ENCODE peak calls at places on chromosomes 2 and 18, in five cellular contexts. H is uterus, D is psoas muscle, U is neural crest cell, Y is heart left ventricle. W is an unnamed sample.

GRCh38 chr2:85939136-85939535 is 50.3 kb upstream of the ST3GAL5 start:
- DNase-seq in H (no peak), D (no peak), U (no peak), Y (no peak), W (no peak)

GRCh38 chr2:54574107-54574859 is 118.2 kb downstream of the SPTBN1 start:
- DNase-seq in H (no peak), D (peak; percentile 37), U (no peak), Y (peak; percentile 70), W (no peak)

GRCh38 chr2:39875182-39875913 is 96.3 kb upstream of the THUMPD2 start:
- DNase-seq in H (peak; percentile 68), D (peak; percentile 20), U (no peak), Y (peak; percentile 38), W (no peak)

GRCh38 chr18:26017929-26018328 is 72.5 kb downstream of the SS18 start:
- DNase-seq in H (no peak), D (no peak), U (no peak), Y (no peak), W (no peak)

GRCh38 chr18:52716926-52717325 is 376.9 kb downstream of the DCC start:
- DNase-seq in H (no peak), D (no peak), U (peak; percentile 3), Y (no peak), W (no peak)

GRCh38 chr18:23131693-23132319 is 3.5 kb upstream of the CABLES1 start:
- DNase-seq in H (peak; percentile 57), D (no peak), U (peak; percentile 75), Y (peak; percentile 57), W (peak; percentile 73)

GRCh38 chr2:157327621-157328102 is 2.0 kb upstream of the ERMN start:
- DNase-seq in H (peak; percentile 53), D (peak; percentile 74), U (peak; percentile 77), Y (peak; percentile 85), W (peak; percentile 84)

GRCh38 chr2:184599054-184599874 is 935 bp downstream of the ZNF804A start:
- DNase-seq in H (no peak), D (no peak), U (no peak), Y (no peak), W (no peak)

GRCh38 chr2:202494300-202494699 is 118.2 kb downstream of the BMPR2 start:
- DNase-seq in H (no peak), D (no peak), U (peak; percentile 19), Y (no peak), W (no peak)

DNA sequence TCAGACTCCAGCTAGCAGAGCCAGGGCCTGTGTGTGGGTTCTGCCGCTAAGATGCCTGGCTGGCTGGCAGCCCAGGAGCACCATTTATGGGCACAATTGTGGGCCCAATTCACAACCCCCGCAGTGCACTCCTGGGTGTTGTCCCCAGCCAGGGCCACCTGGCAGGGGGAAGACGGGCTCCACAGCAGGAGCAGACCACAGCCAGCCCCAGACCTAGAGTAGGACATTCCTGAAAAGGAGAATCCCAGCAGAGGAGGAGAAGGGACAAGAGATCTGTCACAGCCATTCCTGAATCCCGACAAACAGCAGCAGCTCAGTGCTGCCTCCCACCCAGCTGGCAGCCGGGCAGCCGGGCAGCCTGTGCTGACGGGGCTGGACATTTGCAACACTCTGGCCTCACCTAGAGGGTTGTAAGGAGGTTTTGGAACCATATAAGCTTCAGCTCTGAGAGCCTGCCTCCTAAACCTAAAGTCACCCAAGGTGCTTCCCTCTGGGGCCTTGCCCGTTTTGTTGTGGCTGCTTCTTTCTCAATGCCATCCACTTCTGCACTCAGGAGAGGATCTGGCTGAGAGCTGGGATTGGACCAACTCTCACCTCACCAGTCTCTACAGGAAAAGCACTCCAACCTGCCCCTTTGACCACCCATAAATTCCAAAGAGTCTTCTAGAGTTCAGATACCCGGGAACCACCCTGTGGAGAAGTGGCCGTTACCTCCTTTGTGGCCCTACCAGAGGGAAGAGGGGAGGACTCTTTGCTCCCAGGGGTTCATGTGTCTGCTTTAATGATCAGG is 4.1 kb upstream of the TMEM177 start:
- DNase-seq in H (no peak), D (no peak), U (no peak), Y (no peak), W (peak; percentile 26)
- TF ChIP-seq CTCF in H (no peak), D (no peak), U (no peak), Y (no peak), W (no peak)

GRCh38 chr2:49045083-49045482 is 109.2 kb downstream of the FSHR start:
- DNase-seq in H (no peak), D (no peak), U (no peak), Y (no peak), W (no peak)

GRCh38 chr2:49043405-49043982 is 110.8 kb downstream of the FSHR start:
- DNase-seq in H (no peak), D (no peak), U (no peak), Y (no peak), W (no peak)

GRCh38 chr2:49044265-49044664 is 110.0 kb downstream of the FSHR start:
- DNase-seq in H (no peak), D (no peak), U (no peak), Y (no peak), W (no peak)

GRCh38 chr2:49042510-49042909 is 111.8 kb downstream of the FSHR start:
- DNase-seq in H (no peak), D (no peak), U (no peak), Y (no peak), W (no peak)

DNA sequence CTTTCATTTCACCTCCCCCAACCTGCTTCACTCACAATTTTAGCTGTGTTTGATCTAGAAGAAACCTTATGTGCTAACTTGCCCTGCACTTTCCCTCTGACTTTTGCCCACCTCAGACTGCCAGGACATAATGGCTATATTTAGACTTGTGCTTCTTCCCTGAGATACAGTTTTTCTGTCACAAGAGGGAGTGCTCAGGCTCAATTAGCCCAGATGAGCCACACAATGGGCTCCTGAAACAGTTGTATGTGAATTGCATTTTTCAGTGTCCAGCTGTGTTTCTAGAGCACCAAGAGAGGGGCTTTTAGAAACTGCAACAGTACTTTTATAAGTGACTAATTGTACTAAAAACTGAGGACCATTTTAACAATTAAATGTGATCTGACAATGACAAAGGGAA is 109.6 kb downstream of the FSHR start:
- DNase-seq in H (no peak), D (no peak), U (no peak), Y (no peak), W (no peak)
- TF ChIP-seq CTCF in H (no peak), D (no peak), U (peak; percentile 42), Y (no peak), W (no peak)

DNA sequence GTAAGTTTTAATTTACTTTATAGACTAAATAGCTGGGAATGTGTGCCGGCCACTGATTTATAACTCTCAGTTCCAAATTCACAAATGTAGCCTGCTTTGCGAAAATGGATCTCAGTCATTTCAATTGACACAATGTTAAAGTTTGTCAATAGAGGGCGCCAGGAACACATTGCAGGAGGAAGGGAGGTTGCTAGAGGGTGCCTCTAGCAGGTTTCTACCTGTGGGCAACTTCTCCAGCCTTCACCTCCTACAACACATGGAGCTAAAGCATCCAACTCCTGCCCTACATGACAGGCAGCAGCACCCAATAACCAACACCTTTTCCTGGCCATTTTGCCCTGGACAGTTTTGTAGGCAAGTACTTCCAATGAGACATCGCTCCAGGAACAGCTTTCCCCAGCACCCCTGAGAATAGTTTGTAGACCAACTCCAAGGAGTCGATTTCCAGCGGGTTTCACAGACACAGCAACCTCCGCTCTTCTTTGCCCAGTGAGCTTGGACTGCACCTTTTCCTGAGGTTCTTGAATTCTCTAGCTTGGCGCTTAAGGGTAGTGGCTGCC is 784.8 kb upstream of the CDH2 start:
- DNase-seq in H (no peak), D (no peak), U (peak; percentile 5), Y (no peak), W (peak; percentile 37)
- TF ChIP-seq CTCF in H (no peak), D (no peak), U (peak; percentile 67), Y (peak; percentile 17), W (peak; percentile 42)

GRCh38 chr2:156192468-156192867 is 140.1 kb downstream of the NR4A2 start:
- DNase-seq in H (no peak), D (no peak), U (no peak), Y (no peak), W (no peak)
- TF ChIP-seq CTCF in H (no peak), D (no peak), U (no peak), Y (peak; percentile 35), W (no peak)

W was measured in Calu3.